ENCODE peak calls at places on chromosomes 1 and 21, in ten cellular contexts. One of them, this sample, is unnamed.

GRCh38 chr1:85137660-85138059 is 63.2 kb downstream of the SYDE2 start:
- DNase-seq in SK-N-DZ: no peak
- DNase-seq in AG10803: peak
- DNase-seq in stimulated activated CD4-positive, alpha-beta T cell treated with anti-CD3 and anti-CD28 coated beads, Interleukin-1b, Interleukin-23, amount 100 ng/mL, for 1 hour: no peak
- DNase-seq in endothelial cell: no peak
- DNase-seq in GM13977: no peak
- DNase-seq in KG1: no peak
- DNase-seq in KBM-7: no peak
- DNase-seq in activated CD4-positive, CD25-positive, alpha-beta regulatory T cell: no peak
- DNase-seq in left ventricle myocardium inferior: peak
- DNase-seq in this sample: peak

GRCh38 chr1:234666206-234666605 is 56.2 kb upstream of the IRF2BP2 start:
- DNase-seq in SK-N-DZ: no peak
- DNase-seq in AG10803: no peak
- DNase-seq in stimulated activated CD4-positive, alpha-beta T cell treated with anti-CD3 and anti-CD28 coated beads, Interleukin-1b, Interleukin-23, amount 100 ng/mL, for 1 hour: no peak
- DNase-seq in endothelial cell: no peak
- DNase-seq in GM13977: no peak
- DNase-seq in KG1: no peak
- DNase-seq in KBM-7: no peak
- DNase-seq in activated CD4-positive, CD25-positive, alpha-beta regulatory T cell: no peak
- DNase-seq in left ventricle myocardium inferior: no peak
- DNase-seq in this sample: no peak

GRCh38 chr1:151156515-151156819 is at the start of gene TNFAIP8L2:
- DNase-seq in SK-N-DZ: no peak
- DNase-seq in AG10803: no peak
- DNase-seq in stimulated activated CD4-positive, alpha-beta T cell treated with anti-CD3 and anti-CD28 coated beads, Interleukin-1b, Interleukin-23, amount 100 ng/mL, for 1 hour: peak
- DNase-seq in endothelial cell: no peak
- DNase-seq in GM13977: no peak
- DNase-seq in KG1: peak
- DNase-seq in KBM-7: peak
- DNase-seq in activated CD4-positive, CD25-positive, alpha-beta regulatory T cell: peak
- DNase-seq in left ventricle myocardium inferior: peak
- DNase-seq in this sample: no peak

GRCh38 chr1:86214605-86215004 is 58.0 kb upstream of the COL24A1 start:
- DNase-seq in SK-N-DZ: no peak
- DNase-seq in AG10803: no peak
- DNase-seq in stimulated activated CD4-positive, alpha-beta T cell treated with anti-CD3 and anti-CD28 coated beads, Interleukin-1b, Interleukin-23, amount 100 ng/mL, for 1 hour: no peak
- DNase-seq in endothelial cell: no peak
- DNase-seq in GM13977: no peak
- DNase-seq in KG1: no peak
- DNase-seq in KBM-7: no peak
- DNase-seq in activated CD4-positive, CD25-positive, alpha-beta regulatory T cell: no peak
- DNase-seq in left ventricle myocardium inferior: no peak
- DNase-seq in this sample: no peak

GRCh38 chr1:200448034-200448762 is 38.4 kb upstream of the ZNF281 start:
- DNase-seq in SK-N-DZ: no peak
- DNase-seq in AG10803: no peak
- DNase-seq in stimulated activated CD4-positive, alpha-beta T cell treated with anti-CD3 and anti-CD28 coated beads, Interleukin-1b, Interleukin-23, amount 100 ng/mL, for 1 hour: no peak
- DNase-seq in endothelial cell: no peak
- DNase-seq in GM13977: peak
- DNase-seq in KG1: no peak
- DNase-seq in KBM-7: no peak
- DNase-seq in activated CD4-positive, CD25-positive, alpha-beta regulatory T cell: no peak
- DNase-seq in left ventricle myocardium inferior: no peak
- DNase-seq in this sample: no peak

GRCh38 chr1:154998201-154998780 is 4.3 kb upstream of the ZBTB7B start:
- DNase-seq in SK-N-DZ: no peak
- DNase-seq in AG10803: no peak
- DNase-seq in stimulated activated CD4-positive, alpha-beta T cell treated with anti-CD3 and anti-CD28 coated beads, Interleukin-1b, Interleukin-23, amount 100 ng/mL, for 1 hour: no peak
- DNase-seq in endothelial cell: no peak
- DNase-seq in GM13977: no peak
- DNase-seq in KG1: no peak
- DNase-seq in KBM-7: no peak
- DNase-seq in activated CD4-positive, CD25-positive, alpha-beta regulatory T cell: no peak
- DNase-seq in left ventricle myocardium inferior: no peak
- DNase-seq in this sample: no peak

GRCh38 chr1:8419172-8419571 is 101.3 kb downstream of the SLC45A1 start:
- DNase-seq in SK-N-DZ: no peak
- DNase-seq in AG10803: peak
- DNase-seq in stimulated activated CD4-positive, alpha-beta T cell treated with anti-CD3 and anti-CD28 coated beads, Interleukin-1b, Interleukin-23, amount 100 ng/mL, for 1 hour: no peak
- DNase-seq in endothelial cell: no peak
- DNase-seq in GM13977: no peak
- DNase-seq in KG1: no peak
- DNase-seq in KBM-7: no peak
- DNase-seq in activated CD4-positive, CD25-positive, alpha-beta regulatory T cell: no peak
- DNase-seq in left ventricle myocardium inferior: no peak
- DNase-seq in this sample: peak

GRCh38 chr21:19130379-19131028 is 726.9 kb upstream of the TMPRSS15 start:
- DNase-seq in SK-N-DZ: no peak
- DNase-seq in AG10803: no peak
- DNase-seq in stimulated activated CD4-positive, alpha-beta T cell treated with anti-CD3 and anti-CD28 coated beads, Interleukin-1b, Interleukin-23, amount 100 ng/mL, for 1 hour: no peak
- DNase-seq in endothelial cell: no peak
- DNase-seq in GM13977: no peak
- DNase-seq in KG1: no peak
- DNase-seq in KBM-7: peak
- DNase-seq in activated CD4-positive, CD25-positive, alpha-beta regulatory T cell: no peak
- DNase-seq in left ventricle myocardium inferior: no peak
- DNase-seq in this sample: no peak

GRCh38 chr1:26190373-26190987 is at the start of gene CATSPER4:
- DNase-seq in SK-N-DZ: peak
- DNase-seq in AG10803: peak
- DNase-seq in stimulated activated CD4-positive, alpha-beta T cell treated with anti-CD3 and anti-CD28 coated beads, Interleukin-1b, Interleukin-23, amount 100 ng/mL, for 1 hour: no peak
- DNase-seq in endothelial cell: peak
- DNase-seq in GM13977: peak
- DNase-seq in KG1: no peak
- DNase-seq in KBM-7: peak
- DNase-seq in activated CD4-positive, CD25-positive, alpha-beta regulatory T cell: no peak
- DNase-seq in left ventricle myocardium inferior: no peak
- DNase-seq in this sample: peak

GRCh38 chr1:22143586-22144033 is 713 bp upstream of the WNT4 start:
- DNase-seq in SK-N-DZ: no peak
- DNase-seq in AG10803: no peak
- DNase-seq in stimulated activated CD4-positive, alpha-beta T cell treated with anti-CD3 and anti-CD28 coated beads, Interleukin-1b, Interleukin-23, amount 100 ng/mL, for 1 hour: no peak
- DNase-seq in endothelial cell: no peak
- DNase-seq in GM13977: no peak
- DNase-seq in KG1: no peak
- DNase-seq in KBM-7: no peak
- DNase-seq in activated CD4-positive, CD25-positive, alpha-beta regulatory T cell: no peak
- DNase-seq in left ventricle myocardium inferior: no peak
- DNase-seq in this sample: peak

GRCh38 chr1:57163789-57164188 is 198.0 kb upstream of the C8B start:
- DNase-seq in SK-N-DZ: no peak
- DNase-seq in AG10803: no peak
- DNase-seq in stimulated activated CD4-positive, alpha-beta T cell treated with anti-CD3 and anti-CD28 coated beads, Interleukin-1b, Interleukin-23, amount 100 ng/mL, for 1 hour: no peak
- DNase-seq in endothelial cell: no peak
- DNase-seq in GM13977: no peak
- DNase-seq in KG1: no peak
- DNase-seq in KBM-7: no peak
- DNase-seq in activated CD4-positive, CD25-positive, alpha-beta regulatory T cell: no peak
- DNase-seq in left ventricle myocardium inferior: no peak
- DNase-seq in this sample: no peak

GRCh38 chr1:40815420-40815819 is 31.8 kb downstream of the KCNQ4 start:
- DNase-seq in SK-N-DZ: no peak
- DNase-seq in AG10803: no peak
- DNase-seq in stimulated activated CD4-positive, alpha-beta T cell treated with anti-CD3 and anti-CD28 coated beads, Interleukin-1b, Interleukin-23, amount 100 ng/mL, for 1 hour: no peak
- DNase-seq in endothelial cell: no peak
- DNase-seq in GM13977: no peak
- DNase-seq in KG1: no peak
- DNase-seq in KBM-7: no peak
- DNase-seq in activated CD4-positive, CD25-positive, alpha-beta regulatory T cell: no peak
- DNase-seq in left ventricle myocardium inferior: no peak
- DNase-seq in this sample: no peak

GRCh38 chr1:96723372-96723771 is 1.8 kb downstream of the PTBP2 start:
- DNase-seq in SK-N-DZ: no peak
- DNase-seq in AG10803: no peak
- DNase-seq in stimulated activated CD4-positive, alpha-beta T cell treated with anti-CD3 and anti-CD28 coated beads, Interleukin-1b, Interleukin-23, amount 100 ng/mL, for 1 hour: no peak
- DNase-seq in endothelial cell: no peak
- DNase-seq in GM13977: no peak
- DNase-seq in KG1: no peak
- DNase-seq in KBM-7: no peak
- DNase-seq in activated CD4-positive, CD25-positive, alpha-beta regulatory T cell: no peak
- DNase-seq in left ventricle myocardium inferior: no peak
- DNase-seq in this sample: no peak

GRCh38 chr1:15110867-15111230 is 42.7 kb upstream of the TMEM51 start:
- DNase-seq in SK-N-DZ: no peak
- DNase-seq in AG10803: no peak
- DNase-seq in stimulated activated CD4-positive, alpha-beta T cell treated with anti-CD3 and anti-CD28 coated beads, Interleukin-1b, Interleukin-23, amount 100 ng/mL, for 1 hour: no peak
- DNase-seq in endothelial cell: peak
- DNase-seq in GM13977: no peak
- DNase-seq in KG1: no peak
- DNase-seq in KBM-7: no peak
- DNase-seq in activated CD4-positive, CD25-positive, alpha-beta regulatory T cell: no peak
- DNase-seq in left ventricle myocardium inferior: no peak
- DNase-seq in this sample: no peak

GRCh38 chr21:42147386-42148020 is 71.4 kb upstream of the ABCG1 start:
- DNase-seq in SK-N-DZ: no peak
- DNase-seq in AG10803: no peak
- DNase-seq in stimulated activated CD4-positive, alpha-beta T cell treated with anti-CD3 and anti-CD28 coated beads, Interleukin-1b, Interleukin-23, amount 100 ng/mL, for 1 hour: no peak
- DNase-seq in endothelial cell: no peak
- DNase-seq in GM13977: no peak
- DNase-seq in KG1: no peak
- DNase-seq in KBM-7: no peak
- DNase-seq in activated CD4-positive, CD25-positive, alpha-beta regulatory T cell: no peak
- DNase-seq in left ventricle myocardium inferior: no peak
- DNase-seq in this sample: no peak

GRCh38 chr1:16183765-16184556 is 28.1 kb upstream of the EPHA2 start:
- DNase-seq in SK-N-DZ: no peak
- DNase-seq in AG10803: no peak
- DNase-seq in stimulated activated CD4-positive, alpha-beta T cell treated with anti-CD3 and anti-CD28 coated beads, Interleukin-1b, Interleukin-23, amount 100 ng/mL, for 1 hour: no peak
- DNase-seq in endothelial cell: no peak
- DNase-seq in GM13977: no peak
- DNase-seq in KG1: no peak
- DNase-seq in KBM-7: no peak
- DNase-seq in activated CD4-positive, CD25-positive, alpha-beta regulatory T cell: no peak
- DNase-seq in left ventricle myocardium inferior: no peak
- DNase-seq in this sample: no peak

GRCh38 chr1:147750618-147751217 is 9.7 kb downstream of the GJA5 start:
- DNase-seq in SK-N-DZ: no peak
- DNase-seq in AG10803: no peak
- DNase-seq in stimulated activated CD4-positive, alpha-beta T cell treated with anti-CD3 and anti-CD28 coated beads, Interleukin-1b, Interleukin-23, amount 100 ng/mL, for 1 hour: no peak
- DNase-seq in endothelial cell: no peak
- DNase-seq in GM13977: no peak
- DNase-seq in KG1: no peak
- DNase-seq in KBM-7: no peak
- DNase-seq in activated CD4-positive, CD25-positive, alpha-beta regulatory T cell: no peak
- DNase-seq in left ventricle myocardium inferior: no peak
- DNase-seq in this sample: no peak

GRCh38 chr21:35988396-35989140 is 71.8 kb downstream of the SETD4 start:
- DNase-seq in SK-N-DZ: no peak
- DNase-seq in AG10803: no peak
- DNase-seq in stimulated activated CD4-positive, alpha-beta T cell treated with anti-CD3 and anti-CD28 coated beads, Interleukin-1b, Interleukin-23, amount 100 ng/mL, for 1 hour: no peak
- DNase-seq in endothelial cell: no peak
- DNase-seq in GM13977: no peak
- DNase-seq in KG1: no peak
- DNase-seq in KBM-7: peak
- DNase-seq in activated CD4-positive, CD25-positive, alpha-beta regulatory T cell: no peak
- DNase-seq in left ventricle myocardium inferior: no peak
- DNase-seq in this sample: no peak

GRCh38 chr1:157969693-157970485 is 23.6 kb upstream of the KIRREL1 start:
- DNase-seq in SK-N-DZ: no peak
- DNase-seq in AG10803: peak
- DNase-seq in stimulated activated CD4-positive, alpha-beta T cell treated with anti-CD3 and anti-CD28 coated beads, Interleukin-1b, Interleukin-23, amount 100 ng/mL, for 1 hour: no peak
- DNase-seq in endothelial cell: peak
- DNase-seq in GM13977: no peak
- DNase-seq in KG1: no peak
- DNase-seq in KBM-7: peak
- DNase-seq in activated CD4-positive, CD25-positive, alpha-beta regulatory T cell: no peak
- DNase-seq in left ventricle myocardium inferior: no peak
- DNase-seq in this sample: peak

GRCh38 chr1:229885568-229886495 is 181.2 kb upstream of the GALNT2 start:
- DNase-seq in SK-N-DZ: no peak
- DNase-seq in AG10803: no peak
- DNase-seq in stimulated activated CD4-positive, alpha-beta T cell treated with anti-CD3 and anti-CD28 coated beads, Interleukin-1b, Interleukin-23, amount 100 ng/mL, for 1 hour: no peak
- DNase-seq in endothelial cell: no peak
- DNase-seq in GM13977: no peak
- DNase-seq in KG1: no peak
- DNase-seq in KBM-7: no peak
- DNase-seq in activated CD4-positive, CD25-positive, alpha-beta regulatory T cell: no peak
- DNase-seq in left ventricle myocardium inferior: no peak
- DNase-seq in this sample: peak

GRCh38 chr1:8862528-8862927 is 16.0 kb downstream of the ENO1 start:
- DNase-seq in SK-N-DZ: peak
- DNase-seq in AG10803: no peak
- DNase-seq in stimulated activated CD4-positive, alpha-beta T cell treated with anti-CD3 and anti-CD28 coated beads, Interleukin-1b, Interleukin-23, amount 100 ng/mL, for 1 hour: no peak
- DNase-seq in endothelial cell: peak
- DNase-seq in GM13977: no peak
- DNase-seq in KG1: peak
- DNase-seq in KBM-7: peak
- DNase-seq in activated CD4-positive, CD25-positive, alpha-beta regulatory T cell: peak
- DNase-seq in left ventricle myocardium inferior: no peak
- DNase-seq in this sample: no peak

GRCh38 chr1:199778324-199778955 is 249.1 kb upstream of the NR5A2 start:
- DNase-seq in SK-N-DZ: peak
- DNase-seq in AG10803: no peak
- DNase-seq in stimulated activated CD4-positive, alpha-beta T cell treated with anti-CD3 and anti-CD28 coated beads, Interleukin-1b, Interleukin-23, amount 100 ng/mL, for 1 hour: no peak
- DNase-seq in endothelial cell: no peak
- DNase-seq in GM13977: no peak
- DNase-seq in KG1: no peak
- DNase-seq in KBM-7: peak
- DNase-seq in activated CD4-positive, CD25-positive, alpha-beta regulatory T cell: no peak
- DNase-seq in left ventricle myocardium inferior: no peak
- DNase-seq in this sample: no peak

GRCh38 chr1:32031578-32032286 is 18.1 kb downstream of the KHDRBS1 start:
- DNase-seq in SK-N-DZ: no peak
- DNase-seq in AG10803: peak
- DNase-seq in stimulated activated CD4-positive, alpha-beta T cell treated with anti-CD3 and anti-CD28 coated beads, Interleukin-1b, Interleukin-23, amount 100 ng/mL, for 1 hour: no peak
- DNase-seq in endothelial cell: no peak
- DNase-seq in GM13977: no peak
- DNase-seq in KG1: no peak
- DNase-seq in KBM-7: no peak
- DNase-seq in activated CD4-positive, CD25-positive, alpha-beta regulatory T cell: no peak
- DNase-seq in left ventricle myocardium inferior: no peak
- DNase-seq in this sample: peak

GRCh38 chr1:5424802-5425201 is 567.4 kb downstream of the NPHP4 start:
- DNase-seq in SK-N-DZ: no peak
- DNase-seq in AG10803: no peak
- DNase-seq in stimulated activated CD4-positive, alpha-beta T cell treated with anti-CD3 and anti-CD28 coated beads, Interleukin-1b, Interleukin-23, amount 100 ng/mL, for 1 hour: no peak
- DNase-seq in endothelial cell: no peak
- DNase-seq in GM13977: no peak
- DNase-seq in KG1: no peak
- DNase-seq in KBM-7: no peak
- DNase-seq in activated CD4-positive, CD25-positive, alpha-beta regulatory T cell: no peak
- DNase-seq in left ventricle myocardium inferior: no peak
- DNase-seq in this sample: no peak

GRCh38 chr1:75430526-75430925 is 180.4 kb downstream of the SLC44A5 start:
- DNase-seq in SK-N-DZ: no peak
- DNase-seq in AG10803: no peak
- DNase-seq in stimulated activated CD4-positive, alpha-beta T cell treated with anti-CD3 and anti-CD28 coated beads, Interleukin-1b, Interleukin-23, amount 100 ng/mL, for 1 hour: no peak
- DNase-seq in endothelial cell: no peak
- DNase-seq in GM13977: no peak
- DNase-seq in KG1: no peak
- DNase-seq in KBM-7: no peak
- DNase-seq in activated CD4-positive, CD25-positive, alpha-beta regulatory T cell: no peak
- DNase-seq in left ventricle myocardium inferior: no peak
- DNase-seq in this sample: no peak

GRCh38 chr1:151887028-151887427 is 22.3 kb downstream of the THEM4 start:
- DNase-seq in SK-N-DZ: no peak
- DNase-seq in AG10803: peak
- DNase-seq in stimulated activated CD4-positive, alpha-beta T cell treated with anti-CD3 and anti-CD28 coated beads, Interleukin-1b, Interleukin-23, amount 100 ng/mL, for 1 hour: no peak
- DNase-seq in endothelial cell: no peak
- DNase-seq in GM13977: no peak
- DNase-seq in KG1: no peak
- DNase-seq in KBM-7: no peak
- DNase-seq in activated CD4-positive, CD25-positive, alpha-beta regulatory T cell: no peak
- DNase-seq in left ventricle myocardium inferior: no peak
- DNase-seq in this sample: no peak

GRCh38 chr1:157377216-157377821 is 175.0 kb downstream of the FCRL5 start:
- DNase-seq in SK-N-DZ: peak
- DNase-seq in AG10803: peak
- DNase-seq in stimulated activated CD4-positive, alpha-beta T cell treated with anti-CD3 and anti-CD28 coated beads, Interleukin-1b, Interleukin-23, amount 100 ng/mL, for 1 hour: no peak
- DNase-seq in endothelial cell: peak
- DNase-seq in GM13977: no peak
- DNase-seq in KG1: peak
- DNase-seq in KBM-7: peak
- DNase-seq in activated CD4-positive, CD25-positive, alpha-beta regulatory T cell: no peak
- DNase-seq in left ventricle myocardium inferior: no peak
- DNase-seq in this sample: no peak

GRCh38 chr1:6181347-6181770 is 1.2 kb upstream of the CHD5 start:
- DNase-seq in SK-N-DZ: no peak
- DNase-seq in AG10803: no peak
- DNase-seq in stimulated activated CD4-positive, alpha-beta T cell treated with anti-CD3 and anti-CD28 coated beads, Interleukin-1b, Interleukin-23, amount 100 ng/mL, for 1 hour: no peak
- DNase-seq in endothelial cell: no peak
- DNase-seq in GM13977: no peak
- DNase-seq in KG1: no peak
- DNase-seq in KBM-7: no peak
- DNase-seq in activated CD4-positive, CD25-positive, alpha-beta regulatory T cell: no peak
- DNase-seq in left ventricle myocardium inferior: no peak
- DNase-seq in this sample: peak

This sample was measured in AG20443.